ENCODE peak calls at places on chromosome 17, in nine cellular contexts. S is germinal center; D is islet precursor cell; P is progenitor cell of endocrine pancreas; X is stimulated activated CD8-positive, alpha-beta memory T cell treated with anti-CD3 and anti-CD28 coated beads, Interleukin-15, amount 100 ng/mL, for 24 hours; C is adipocyte; Z is effector memory CD4-positive, alpha-beta T cell; Y is CD8-positive, alpha-beta T cell; E is AG10803. V is an unnamed sample.

GRCh38 chr17:79835953-79836951 is 3.0 kb downstream of the CBX4 start:
- DNase-seq in C (no peak), X (no peak), S (no peak), P (peak), D (peak), Z (no peak), Y (no peak), E (peak), V (peak)

GRCh38 chr17:38591759-38592241 is 14.0 kb downstream of the SRCIN1 start:
- DNase-seq in E (peak), P (no peak), Y (no peak), D (peak), X (no peak), Z (no peak), S (no peak), C (peak), V (no peak)

GRCh38 chr17:71753070-71753469 is 367.8 kb upstream of the SOX9 start:
- DNase-seq in C (no peak), D (no peak), Y (no peak), S (no peak), P (no peak), Z (no peak), E (no peak), X (no peak), V (no peak)

GRCh38 chr17:6420173-6420641 is 14.7 kb downstream of the AIPL1 start:
- DNase-seq in E (no peak), C (peak), Z (no peak), X (no peak), Y (no peak), P (peak), S (no peak), D (peak), V (no peak)

GRCh38 chr17:4892499-4893221 is 6.7 kb upstream of the C17orf107 start:
- DNase-seq in X (no peak), C (no peak), P (no peak), D (peak), S (no peak), Z (no peak), E (no peak), Y (no peak), V (no peak)

GRCh38 chr17:57902117-57902799 is 52.4 kb upstream of the MRPS23 start:
- DNase-seq in C (no peak), Z (no peak), S (no peak), E (no peak), X (no peak), P (no peak), Y (no peak), D (no peak), V (no peak)

GRCh38 chr17:80388175-80388574 is 26.8 kb upstream of the ENDOV start:
- DNase-seq in C (no peak), D (no peak), E (no peak), X (no peak), P (no peak), Z (no peak), Y (no peak), S (no peak), V (no peak)

GRCh38 chr17:32810690-32811089 is 66.2 kb downstream of the MYO1D start:
- DNase-seq in Y (no peak), D (no peak), S (no peak), Z (no peak), E (no peak), P (no peak), C (no peak), X (no peak), V (no peak)

GRCh38 chr17:50638851-50639767 is 4.4 kb downstream of the ABCC3 start:
- DNase-seq in X (no peak), Z (no peak), E (peak), P (no peak), D (peak), S (no peak), Y (no peak), C (peak), V (no peak)

GRCh38 chr17:73546770-73547345 is 97.4 kb downstream of the SDK2 start:
- DNase-seq in S (peak), D (peak), P (no peak), Z (no peak), X (no peak), Y (peak), C (no peak), E (peak), V (no peak)

GRCh38 chr17:80632046-80632581 is 87.5 kb downstream of the RPTOR start:
- DNase-seq in P (no peak), X (no peak), Z (no peak), E (peak), S (no peak), Y (no peak), C (no peak), D (peak), V (no peak)

GRCh38 chr17:29386760-29387159 is 3.4 kb upstream of the TAOK1 start:
- DNase-seq in X (no peak), D (no peak), P (no peak), C (no peak), Y (no peak), S (no peak), Z (no peak), E (no peak), V (no peak)

GRCh38 chr17:82668631-82669099 is 20.4 kb upstream of the WDR45B start:
- DNase-seq in P (peak), Y (no peak), Z (no peak), C (peak), D (peak), X (no peak), E (peak), S (peak), V (no peak)

GRCh38 chr17:62963296-62963695 is 2.7 kb upstream of the TANC2 start:
- DNase-seq in D (peak), X (no peak), E (peak), Y (no peak), C (peak), Z (no peak), S (no peak), P (no peak), V (no peak)

GRCh38 chr17:32099686-32100085 is 42.6 kb upstream of the RHOT1 start:
- DNase-seq in S (no peak), Z (no peak), C (no peak), E (no peak), Y (no peak), P (no peak), D (no peak), X (no peak), V (no peak)

GRCh38 chr17:82383411-82383810 is 11.8 kb downstream of the UTS2R start:
- DNase-seq in C (no peak), Z (no peak), Y (no peak), X (no peak), D (no peak), E (no peak), S (no peak), P (no peak), V (no peak)

GRCh38 chr17:21171309-21171922 is 42.5 kb downstream of the TMEM11 start:
- DNase-seq in P (no peak), E (no peak), D (no peak), S (peak), Z (no peak), X (no peak), Y (no peak), C (no peak), V (no peak)